ENCODE peak calls at places on chromosomes 7 and 10, in eight cellular contexts. P is CD8-positive, alpha-beta memory T cell; H is RKO; A is activated T-cell treated with anti-CD3 and anti-CD28 coated beads for 48 hours; X is neuronal stem cell; Z is activated naive CD8-positive, alpha-beta T cell treated with anti-CD3 and anti-CD28 coated beads for 36 hours; M is astrocyte; W is hypothalamus. N is an unnamed sample.

GRCh38 chr7:106128846-106129245 is 16.7 kb upstream of the SYPL1 start:
- DNase-seq in P (no peak), H (no peak), A (no peak), X (no peak), Z (no peak), M (peak; percentile 23), W (no peak), N (no peak)

GRCh38 chr7:90458104-90458503 is 11.3 kb upstream of the PTTG1IP2 start:
- DNase-seq in P (no peak), H (no peak), A (no peak), X (no peak), Z (no peak), M (no peak), W (no peak), N (no peak)

GRCh38 chr7:23055582-23056178 is 41.8 kb upstream of the HYCC1 start:
- DNase-seq in P (peak; percentile 6), H (peak; percentile 72), A (peak; percentile 35), X (peak; percentile 46), Z (peak; percentile 42), M (peak; percentile 39), W (no peak), N (peak; percentile 60)

GRCh38 chr7:128093606-128094005 is 62.4 kb upstream of the LRRC4 start:
- DNase-seq in P (no peak), H (no peak), A (no peak), X (no peak), Z (no peak), M (no peak), W (no peak), N (no peak)

GRCh38 chr10:36344240-36344639 is 702.1 kb upstream of the FZD8 start:
- DNase-seq in P (no peak), H (no peak), A (no peak), X (no peak), Z (no peak), M (peak; percentile 21), W (no peak), N (no peak)

GRCh38 chr7:157905740-157906461 is 569.1 kb downstream of the DNAJB6 start:
- DNase-seq in P (no peak), H (no peak), A (no peak), X (no peak), Z (no peak), M (no peak), W (no peak), N (no peak)

GRCh38 chr10:73886085-73886529 is 11.8 kb upstream of the CAMK2G start:
- DNase-seq in P (peak; percentile 44), H (peak; percentile 83), A (peak; percentile 48), X (peak; percentile 62), Z (peak; percentile 60), M (peak; percentile 60), W (peak; percentile 37), N (peak; percentile 70)

GRCh38 chr10:119365773-119366640 is 158.6 kb downstream of the GRK5 start:
- DNase-seq in P (no peak), H (no peak), A (no peak), X (no peak), Z (no peak), M (no peak), W (no peak), N (no peak)

GRCh38 chr10:50552308-50552707 is 71.4 kb downstream of the SGMS1 start:
- DNase-seq in P (no peak), H (no peak), A (no peak), X (no peak), Z (no peak), M (peak; percentile 92), W (no peak), N (no peak)

GRCh38 chr7:47666164-47666862 is 84.4 kb upstream of the TNS3 start:
- DNase-seq in P (no peak), H (no peak), A (no peak), X (no peak), Z (no peak), M (peak; percentile 71), W (no peak), N (no peak)

GRCh38 chr10:26318672-26319071 is 102.1 kb downstream of the GAD2 start:
- DNase-seq in P (no peak), H (no peak), A (no peak), X (no peak), Z (no peak), M (no peak), W (no peak), N (no peak)

GRCh38 chr7:72925546-72926120 is 738 bp downstream of the POM121 start:
- DNase-seq in P (no peak), H (no peak), A (no peak), X (no peak), Z (no peak), M (no peak), W (no peak), N (no peak)

GRCh38 chr7:51133992-51134391 is 182.6 kb downstream of the COBL start:
- DNase-seq in P (no peak), H (no peak), A (no peak), X (no peak), Z (no peak), M (no peak), W (no peak), N (no peak)

GRCh38 chr10:28532223-28532508 is 752 bp upstream of the WAC start:
- DNase-seq in P (no peak), H (peak; percentile 70), A (no peak), X (no peak), Z (no peak), M (no peak), W (peak; percentile 68), N (no peak)

GRCh38 chr10:128861018-128861565 is 605.9 kb upstream of the MGMT start:
- DNase-seq in P (no peak), H (no peak), A (no peak), X (no peak), Z (no peak), M (no peak), W (no peak), N (no peak)

GRCh38 chr7:469591-469961 is 50.1 kb downstream of the PDGFA start:
- DNase-seq in P (no peak), H (no peak), A (no peak), X (no peak), Z (peak; percentile 0), M (no peak), W (no peak), N (no peak)

GRCh38 chr10:114565066-114565465 is 93.0 kb downstream of the ABLIM1 start:
- DNase-seq in P (no peak), H (no peak), A (no peak), X (no peak), Z (no peak), M (no peak), W (no peak), N (no peak)

GRCh38 chr7:25495342-25495855 is 267.1 kb upstream of the NPVF start:
- DNase-seq in P (no peak), H (no peak), A (no peak), X (no peak), Z (no peak), M (no peak), W (no peak), N (no peak)

GRCh38 chr7:2269468-2270460 is 27.7 kb downstream of the NUDT1 start:
- DNase-seq in P (no peak), H (no peak), A (no peak), X (peak; percentile 24), Z (no peak), M (peak; percentile 26), W (no peak), N (no peak)

GRCh38 chr10:113541554-113541902 is 11.3 kb upstream of the HABP2 start:
- DNase-seq in P (no peak), H (no peak), A (no peak), X (no peak), Z (no peak), M (no peak), W (no peak), N (no peak)